ENCODE peak calls at places on chromosomes 12 and 14, in four cellular contexts. Z is IMR-90, T is OCI-LY7, C is right cardiac atrium. V is an unnamed sample. For H3K9me3, the result is how much of the 10 kb centered on the place peaks cover.

GRCh38 chr12:106345739-106346138 is 11.8 kb upstream of the POLR3B start:
- DNase-seq in Z (peak), T (peak), C (no peak), V (no peak)

GRCh38 chr14:38211258-38211735 is 3.6 kb downstream of the SSTR1 start:
- DNase-seq in Z (no peak), T (no peak), C (no peak), V (no peak)

GRCh38 chr12:53241623-53242412 is 9.8 kb upstream of the RARG start:
- DNase-seq in Z (no peak), T (no peak), C (no peak), V (no peak)

GRCh38 chr14:44979740-44980346 is 17.9 kb downstream of the TOGARAM1 start:
- DNase-seq in Z (no peak), T (no peak), C (peak), V (no peak)

GRCh38 chr12:54431911-54432814 is 13.1 kb upstream of the ITGA5 start:
- DNase-seq in Z (peak), T (no peak), C (peak), V (no peak)

GRCh38 chr12:109879332-109880048 is 851 bp downstream of the GLTP start:
- DNase-seq in Z (no peak), T (no peak), C (peak), V (no peak)

GRCh38 chr12:77339610-77340009 is 274.2 kb upstream of the E2F7 start:
- DNase-seq in Z (peak), T (no peak), C (no peak), V (no peak)

GRCh38 chr12:93571854-93572711 is at the start of gene SOCS2:
- DNase-seq in Z (peak), T (no peak), C (peak), V (peak)

GRCh38 chr12:67161322-67161918 is 107.7 kb upstream of the CAND1 start:
- DNase-seq in Z (peak), T (peak), C (no peak), V (peak)

GRCh38 chr12:75690556-75690955 is 179.1 kb upstream of the KRR1 start:
- DNase-seq in Z (peak), T (no peak), C (no peak), V (no peak)

GRCh38 chr14:92968291-92969020 is 45.5 kb downstream of the CHGA start:
- DNase-seq in Z (no peak), T (no peak), C (no peak), V (no peak)

GRCh38 chr14:21498540-21499526 is 12.3 kb downstream of the METTL3 start:
- DNase-seq in Z (peak), T (peak), C (no peak), V (no peak)

GRCh38 chr14:34604990-34605389 is 25.0 kb downstream of the SNX6 start:
- DNase-seq in Z (peak), T (no peak), C (no peak), V (no peak)

GRCh38 chr12:57093412-57094193 is 4.7 kb downstream of the NAB2 start:
- DNase-seq in Z (peak), T (peak), C (peak), V (no peak)

GRCh38 chr14:90756755-90757345 is 59.4 kb downstream of the TTC7B start:
- DNase-seq in Z (no peak), T (peak), C (no peak), V (no peak)

GRCh38 chr12:38157274-38157932 is 159.2 kb upstream of the ALG10B start:
- DNase-seq in Z (no peak), T (no peak), C (peak), V (no peak)

DNA sequence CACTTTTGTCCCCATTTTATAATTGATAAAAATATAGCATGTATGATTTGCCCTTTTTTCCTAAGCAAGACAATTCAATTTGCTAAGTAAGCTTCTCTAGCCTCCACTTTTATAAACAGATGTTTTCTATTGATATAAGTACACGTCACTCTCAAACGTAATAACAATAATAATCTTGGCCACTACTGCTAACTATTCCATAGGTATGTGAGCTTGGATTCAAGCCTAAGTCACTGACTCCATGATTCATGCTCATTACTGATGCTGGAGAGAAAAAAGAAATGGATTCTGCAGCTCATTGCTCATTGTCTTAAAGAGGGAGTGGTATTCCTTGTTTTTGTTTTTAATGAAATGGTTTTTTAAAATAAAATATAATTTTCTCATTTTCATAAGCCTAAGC is 661.0 kb downstream of the GALC start:
- DNase-seq in Z (peak), T (no peak), C (no peak), V (no peak)
- H3K9me3 ChIP-seq in Z (under half), T (under half), C (under half), V (under half)

GRCh38 chr12:130131817-130132216 is 30.4 kb upstream of the FZD10 start:
- DNase-seq in Z (no peak), T (no peak), C (no peak), V (no peak)
- H3K9me3 ChIP-seq in Z (half or more), T (under half), C (under half), V (under half)

GRCh38 chr14:47057364-47057763 is 405.8 kb upstream of the RPL10L start:
- DNase-seq in Z (no peak), T (no peak), C (no peak), V (no peak)

DNA sequence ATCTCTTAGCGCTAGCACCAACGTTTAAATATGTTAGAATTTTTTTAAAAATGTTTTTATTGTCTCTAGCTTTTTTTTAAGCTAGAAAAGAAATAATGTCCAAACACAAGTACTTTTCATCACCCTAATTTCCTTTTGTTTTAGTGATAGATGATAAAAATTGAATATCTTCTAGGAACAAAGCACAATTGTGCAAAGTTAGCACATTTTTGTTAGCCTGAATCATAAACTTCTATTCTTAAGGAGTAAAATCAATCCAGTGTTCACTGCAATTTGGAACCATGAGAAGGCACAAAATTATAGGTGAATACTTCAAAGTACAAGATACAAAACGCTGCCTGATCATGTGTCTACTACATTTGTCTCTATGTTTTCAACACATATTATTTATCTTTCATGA is 408.5 kb upstream of the RPL10L start:
- DNase-seq in Z (no peak), T (no peak), C (no peak), V (no peak)
- H3K9me3 ChIP-seq in Z (under half), T (under half), C (under half), V (under half)

DNA sequence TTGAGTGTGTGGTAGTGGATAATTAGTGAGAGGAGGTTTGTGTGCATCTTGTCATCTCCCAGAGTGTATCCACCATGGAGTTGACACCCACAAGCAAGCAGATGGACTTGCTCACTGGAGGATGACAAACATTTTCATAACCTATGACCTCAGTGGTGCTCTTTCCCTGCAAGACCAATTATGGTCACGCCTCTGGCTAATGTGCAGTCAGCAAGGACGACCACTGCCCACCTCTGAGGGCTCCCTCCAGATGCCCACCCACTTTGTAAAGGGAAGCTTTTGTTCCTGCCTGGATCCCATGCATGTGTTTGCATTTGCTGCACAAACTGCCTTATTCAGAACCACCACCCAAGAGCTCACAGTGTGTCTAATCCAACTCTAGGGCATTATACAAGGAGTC is 982.8 kb downstream of the TMEM121 start:
- DNase-seq in Z (no peak), T (no peak), C (no peak), V (no peak)
- H3K9me3 ChIP-seq in Z (under half), T (under half), C (under half), V (under half)

GRCh38 chr14:105859717-105860614 is 333.6 kb downstream of the TMEM121 start:
- DNase-seq in Z (no peak), T (peak), C (peak), V (peak)
- H3K9me3 ChIP-seq in Z (half or more), T (under half), C (under half), V (under half)

GRCh38 chr14:61270714-61271113 is 10.4 kb downstream of the TMEM30B start:
- DNase-seq in Z (no peak), T (no peak), C (no peak), V (no peak)
- H3K9me3 ChIP-seq in Z (under half), T (under half), C (under half), V (under half)

GRCh38 chr14:95811813-95812212 is 64.8 kb upstream of the TUNAR start:
- DNase-seq in Z (no peak), T (no peak), C (no peak), V (no peak)
- H3K9me3 ChIP-seq in Z (under half), T (under half), C (under half), V (under half)

V was measured in T-helper 17 cell.